ENCODE peak calls at places on chromosomes 13 and 19, in seven cellular contexts. I, D, Z, Q, H, X and S are unnamed samples.

GRCh38 chr13:112812306-112813034 is 122.6 kb downstream of the ATP11A start:
- DNase-seq in Z (no peak), I (no peak), X (no peak), H (no peak), Q (peak; percentile 6), D (no peak), S (no peak)

GRCh38 chr13:59780058-59780457 is 383.7 kb downstream of the DIAPH3 start:
- DNase-seq in X (no peak), Q (no peak), I (no peak), H (no peak), Z (no peak), D (no peak), S (no peak)

GRCh38 chr13:59024434-59024833 is 1139.3 kb downstream of the DIAPH3 start:
- DNase-seq in Z (no peak), X (no peak), D (no peak), Q (no peak), H (no peak), I (no peak), S (no peak)

GRCh38 chr19:50005428-50005827 is 19.7 kb downstream of the VRK3 start:
- DNase-seq in H (no peak), D (no peak), X (no peak), I (no peak), Z (no peak), Q (no peak), S (no peak)

GRCh38 chr13:102970542-102970941 is 95.7 kb downstream of the SLC10A2 start:
- DNase-seq in X (no peak), I (no peak), Z (no peak), H (no peak), D (no peak), Q (no peak), S (no peak)

GRCh38 chr13:106570354-106570822 is 2.5 kb upstream of the ARGLU1 start:
- DNase-seq in Z (peak; percentile 56), D (peak; percentile 36), X (peak; percentile 28), H (no peak), Q (peak; percentile 58), I (peak; percentile 83), S (no peak)

GRCh38 chr19:49469828-49470614 is 4.0 kb upstream of the FLT3LG start:
- DNase-seq in D (no peak), Q (peak; percentile 87), H (no peak), X (no peak), Z (no peak), I (no peak), S (no peak)

GRCh38 chr13:113650731-113651148 is 7.3 kb downstream of the ATP4B start:
- DNase-seq in I (peak; percentile 4), H (no peak), D (no peak), Q (no peak), X (no peak), Z (no peak), S (no peak)

GRCh38 chr13:26602783-26603182 is 45.3 kb downstream of the WASF3 start:
- DNase-seq in H (no peak), Q (no peak), I (no peak), Z (no peak), D (no peak), X (no peak), S (no peak)

GRCh38 chr13:25945596-25945995 is 106.2 kb downstream of the SHISA2 start:
- DNase-seq in H (no peak), Z (no peak), X (no peak), D (no peak), Q (no peak), I (no peak), S (no peak)

DNA sequence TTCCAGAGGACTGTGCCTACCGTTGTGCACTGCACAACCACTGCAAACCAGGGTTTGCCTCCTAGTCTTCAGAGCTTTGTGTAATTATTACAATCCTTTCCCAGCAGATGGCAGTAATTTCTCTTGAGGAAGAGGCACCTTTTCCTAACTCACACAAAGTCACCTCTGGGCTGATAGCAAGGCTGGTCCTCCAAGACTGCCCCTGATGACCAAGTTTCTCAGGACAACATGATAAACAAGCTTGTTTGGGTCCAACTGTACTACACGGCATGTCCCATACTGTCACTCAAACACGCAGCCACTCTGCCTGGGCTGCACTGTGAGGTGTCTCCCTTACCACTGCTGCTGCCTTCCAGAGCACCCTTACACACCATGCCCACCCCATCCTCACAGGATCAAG is 39.3 kb downstream of the RFXAP start:
- DNase-seq in Z (peak; percentile 64), Q (no peak), H (no peak), D (no peak), X (no peak), I (no peak), S (no peak)
- TF ChIP-seq CTCF in Z (peak; percentile 69), Q (peak; percentile 44), H (peak; percentile 38), D (peak; percentile 38), X (peak; percentile 68), I (peak; percentile 42), S (peak; percentile 61)

DNA sequence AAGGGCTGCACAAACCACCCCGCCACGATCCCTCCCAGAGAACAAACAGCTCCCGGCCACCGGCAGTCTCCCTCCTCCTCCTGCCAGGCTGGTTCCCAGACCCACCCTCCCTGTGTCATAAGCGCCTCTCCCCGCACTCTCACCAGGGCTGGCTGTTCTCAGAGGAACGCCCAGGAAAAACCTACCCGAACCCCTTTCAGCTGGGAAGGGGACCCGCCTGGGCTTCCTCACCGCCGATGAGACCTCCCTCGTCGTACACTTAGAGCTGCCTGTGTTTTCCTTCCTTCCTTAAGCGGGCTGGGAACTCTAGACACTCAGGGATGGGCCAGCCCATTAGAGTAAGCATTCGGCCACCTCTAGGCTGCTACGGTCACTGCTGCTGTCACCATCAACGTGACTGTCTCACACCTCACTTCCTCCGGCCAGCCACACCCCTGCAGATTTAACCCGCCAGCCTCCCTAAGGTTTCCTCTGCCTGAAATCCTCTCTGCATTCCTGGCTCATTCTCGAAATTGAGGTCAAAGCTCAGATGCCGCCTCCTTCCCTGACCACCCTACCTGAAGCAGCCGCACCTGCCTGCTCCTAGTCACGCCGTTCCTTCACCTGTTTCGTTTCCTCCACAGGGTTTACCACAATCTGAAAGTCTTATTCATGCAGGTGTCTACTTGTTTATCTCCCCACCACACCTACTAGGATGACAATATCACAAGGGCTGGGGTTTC is 6.3 kb upstream of the RDH13 start:
- DNase-seq in D (no peak), Q (peak; percentile 18), Z (no peak), H (no peak), X (no peak), I (peak; percentile 60), S (no peak)
- TF ChIP-seq CTCF in D (no peak), Q (no peak), Z (no peak), H (no peak), X (no peak), I (no peak), S (no peak)

GRCh38 chr19:38930776-38931761 is at the start of gene MRPS12:
- DNase-seq in I (peak; percentile 99), Q (peak; percentile 98), H (peak; percentile 92), X (peak; percentile 95), D (peak; percentile 95), Z (peak; percentile 99), S (peak; percentile 94)

GRCh38 chr19:38928406-38929001 is 2.1 kb downstream of the SARS2 start:
- DNase-seq in H (no peak), I (no peak), X (no peak), D (no peak), Q (no peak), Z (no peak), S (no peak)

GRCh38 chr19:38929929-38930775 is at the start of gene SARS2:
- DNase-seq in I (peak; percentile 94), D (peak; percentile 62), Q (peak; percentile 95), H (peak; percentile 59), X (peak; percentile 96), Z (peak; percentile 92), S (peak; percentile 82)

GRCh38 chr19:38933544-38933943 is 2.8 kb downstream of the MRPS12 start:
- DNase-seq in H (no peak), I (no peak), Z (no peak), D (no peak), Q (no peak), X (no peak), S (no peak)

GRCh38 chr19:38932425-38933179 is 1.9 kb downstream of the MRPS12 start:
- DNase-seq in I (no peak), Z (peak; percentile 45), D (no peak), Q (peak; percentile 60), H (no peak), X (peak; percentile 45), S (no peak)
- TF ChIP-seq CTCF in I (peak; percentile 14), Z (peak; percentile 47), D (no peak), Q (peak; percentile 47), H (peak; percentile 24), X (peak; percentile 50), S (peak; percentile 40)

GRCh38 chr13:30803791-30804190 is 68.4 kb downstream of the ALOX5AP start:
- DNase-seq in Q (no peak), Z (no peak), X (no peak), D (no peak), I (no peak), H (no peak), S (no peak)

GRCh38 chr13:30805603-30806011 is 70.3 kb downstream of the ALOX5AP start:
- DNase-seq in X (peak; percentile 54), Q (no peak), H (no peak), I (peak; percentile 76), Z (no peak), D (no peak), S (no peak)

GRCh38 chr13:30802953-30803478 is 67.7 kb downstream of the ALOX5AP start:
- DNase-seq in I (peak; percentile 83), D (peak; percentile 47), Q (peak; percentile 77), H (no peak), Z (peak; percentile 83), X (peak; percentile 76), S (peak; percentile 56)

GRCh38 chr13:30805132-30805537 is 69.8 kb downstream of the ALOX5AP start:
- DNase-seq in X (no peak), D (no peak), I (no peak), Q (no peak), Z (no peak), H (no peak), S (no peak)

GRCh38 chr13:30804474-30804873 is 69.1 kb downstream of the ALOX5AP start:
- DNase-seq in D (no peak), X (no peak), H (no peak), Z (no peak), I (no peak), Q (no peak), S (no peak)
- TF ChIP-seq CTCF in D (no peak), X (no peak), H (no peak), Z (no peak), I (no peak), Q (no peak), S (no peak)